ENCODE peak calls at places on chromosomes 2 and 18, in eight cellular contexts. Y is cardiac muscle cell, H is stomach, A is WTC11, T is left lung, C is GM13977, E is GM10248, W is endothelial cell. R is an unnamed sample.

GRCh38 chr18:6546229-6546628 is 131.5 kb upstream of the L3MBTL4 start:
- DNase-seq in H (no peak), E (no peak), W (no peak), T (no peak), A (no peak), C (no peak), Y (peak), R (no peak)

GRCh38 chr2:137857871-137858270 is 106.4 kb upstream of the HNMT start:
- DNase-seq in W (no peak), A (no peak), E (no peak), H (no peak), Y (no peak), T (no peak), C (no peak), R (no peak)

GRCh38 chr2:73902284-73902683 is 9.5 kb downstream of the ACTG2 start:
- DNase-seq in Y (no peak), C (no peak), H (no peak), A (no peak), E (no peak), T (no peak), W (no peak), R (no peak)

GRCh38 chr18:8257851-8258434 is 351.3 kb upstream of the RAB12 start:
- DNase-seq in A (no peak), H (no peak), Y (no peak), E (no peak), C (no peak), W (peak), T (no peak), R (no peak)

GRCh38 chr2:8120979-8121825 is 560.7 kb upstream of the ID2 start:
- DNase-seq in C (no peak), A (no peak), W (no peak), H (no peak), E (no peak), Y (peak), T (no peak), R (no peak)

GRCh38 chr2:83795777-83796176 is 663.3 kb downstream of the SUCLG1 start:
- DNase-seq in T (no peak), Y (no peak), A (no peak), C (no peak), H (no peak), W (no peak), E (no peak), R (no peak)

GRCh38 chr18:22167471-22168151 is 1.8 kb upstream of the GATA6 start:
- DNase-seq in Y (peak), E (no peak), A (peak), C (peak), W (peak), T (no peak), H (no peak), R (peak)

GRCh38 chr2:23988371-23988770 is 21.5 kb upstream of the MFSD2B start:
- DNase-seq in C (no peak), A (no peak), E (no peak), H (no peak), Y (no peak), W (no peak), T (no peak), R (no peak)

GRCh38 chr2:231545105-231545902 is 15.1 kb upstream of the NMUR1 start:
- DNase-seq in C (peak), Y (peak), T (peak), W (no peak), H (peak), A (no peak), E (peak), R (peak)

GRCh38 chr2:140416577-140416976 is 1636.4 kb upstream of the NXPH2 start:
- DNase-seq in A (no peak), H (no peak), W (no peak), T (no peak), C (no peak), E (no peak), Y (no peak), R (no peak)

GRCh38 chr2:216410550-216410949 is 1.7 kb upstream of the SMARCAL1 start:
- DNase-seq in Y (no peak), A (no peak), H (no peak), T (no peak), W (no peak), E (no peak), C (no peak), R (no peak)

GRCh38 chr2:216195565-216195978 is 86.4 kb downstream of the XRCC5 start:
- DNase-seq in W (no peak), E (no peak), A (no peak), H (no peak), T (no peak), C (no peak), Y (peak), R (no peak)

GRCh38 chr2:207885010-207885409 is 115.3 kb upstream of the FZD5 start:
- DNase-seq in W (no peak), Y (no peak), A (no peak), E (no peak), T (no peak), C (no peak), H (no peak), R (no peak)

GRCh38 chr2:237558918-237559645 is 7.3 kb upstream of the PRLH start:
- DNase-seq in A (no peak), T (no peak), W (no peak), C (no peak), Y (peak), E (no peak), H (peak), R (peak)

GRCh38 chr2:85018049-85018447 is 47.1 kb downstream of the KCMF1 start:
- DNase-seq in Y (no peak), A (no peak), C (no peak), T (no peak), W (no peak), E (no peak), H (no peak), R (no peak)

GRCh38 chr18:415047-415446 is 85.5 kb downstream of the COLEC12 start:
- DNase-seq in A (no peak), T (no peak), Y (no peak), C (no peak), H (no peak), W (no peak), E (no peak), R (no peak)
- TF ChIP-seq CTCF in A (no peak), T (no peak), Y (no peak), C (no peak), H (no peak), W (no peak), E (no peak), R (no peak)

DNA sequence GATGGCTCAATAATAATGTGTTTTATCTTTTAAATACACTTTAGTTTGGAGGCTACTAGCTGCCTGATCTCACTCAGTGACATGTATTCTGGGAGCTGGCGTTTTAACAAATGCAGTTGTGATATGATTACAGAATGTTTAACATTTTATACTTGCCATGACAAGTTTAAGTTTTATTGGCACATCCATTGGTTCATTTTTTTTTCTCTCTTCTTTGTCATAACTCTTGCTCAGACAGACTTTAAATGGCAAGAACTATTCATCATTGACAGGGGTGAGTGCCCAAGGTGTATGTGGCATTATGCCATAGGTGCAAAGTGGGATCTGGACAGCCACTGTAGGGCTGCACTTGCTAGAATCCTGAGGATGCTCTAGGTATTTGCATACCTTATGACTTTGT is 72.1 kb upstream of the MYL1 start:
- DNase-seq in C (no peak), Y (no peak), H (no peak), A (no peak), T (no peak), W (no peak), E (no peak), R (no peak)
- TF ChIP-seq CTCF in C (no peak), Y (no peak), H (no peak), A (no peak), T (no peak), W (no peak), E (no peak), R (no peak)

GRCh38 chr2:163157891-163158511 is 319.4 kb upstream of the KCNH7 start:
- DNase-seq in Y (peak), T (no peak), C (no peak), E (no peak), A (no peak), H (no peak), W (no peak), R (no peak)

GRCh38 chr2:163155925-163156324 is 317.4 kb upstream of the KCNH7 start:
- DNase-seq in T (no peak), E (no peak), Y (no peak), C (no peak), W (no peak), A (no peak), H (no peak), R (no peak)

GRCh38 chr2:163157411-163157810 is 318.8 kb upstream of the KCNH7 start:
- DNase-seq in W (no peak), H (no peak), T (no peak), A (no peak), C (no peak), E (no peak), Y (peak), R (no peak)

GRCh38 chr2:163155279-163155883 is 316.8 kb upstream of the KCNH7 start:
- DNase-seq in H (no peak), T (no peak), C (peak), A (no peak), E (peak), W (peak), Y (peak), R (no peak)
- TF ChIP-seq CTCF in H (peak), T (peak), C (peak), A (peak), E (peak), W (peak), Y (peak), R (no peak)

DNA sequence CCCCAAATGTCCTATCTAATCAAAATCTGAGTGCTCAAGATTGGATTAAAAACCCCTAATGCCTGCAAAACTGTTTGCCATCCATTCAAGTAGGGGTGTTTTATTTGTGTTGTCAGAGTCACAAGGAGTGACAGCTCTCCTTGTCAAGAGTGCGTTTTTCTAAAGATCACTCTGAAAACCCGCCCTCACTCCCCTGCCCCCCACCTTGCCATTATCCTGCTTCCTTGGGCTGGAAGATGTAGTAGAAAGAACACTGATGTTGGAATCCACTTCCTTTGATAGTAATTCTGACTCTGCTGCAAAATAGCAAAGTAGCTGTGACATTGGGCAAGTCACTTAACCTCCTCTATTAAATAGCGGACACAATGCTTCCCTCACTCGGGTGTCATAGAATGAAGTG is 155.6 kb downstream of the TSN start:
- DNase-seq in A (no peak), H (no peak), Y (no peak), C (no peak), T (no peak), E (no peak), W (no peak), R (no peak)
- TF ChIP-seq CTCF in A (no peak), H (no peak), Y (no peak), C (no peak), T (no peak), E (no peak), W (no peak), R (no peak)

GRCh38 chr2:48085888-48086287 is 179.6 kb upstream of the FBXO11 start:
- DNase-seq in E (no peak), W (no peak), H (no peak), A (no peak), C (no peak), Y (no peak), T (no peak), R (no peak)

GRCh38 chr2:48080534-48081316 is 174.4 kb upstream of the FBXO11 start:
- DNase-seq in Y (no peak), A (no peak), C (no peak), W (no peak), H (no peak), E (no peak), T (no peak), R (no peak)

DNA sequence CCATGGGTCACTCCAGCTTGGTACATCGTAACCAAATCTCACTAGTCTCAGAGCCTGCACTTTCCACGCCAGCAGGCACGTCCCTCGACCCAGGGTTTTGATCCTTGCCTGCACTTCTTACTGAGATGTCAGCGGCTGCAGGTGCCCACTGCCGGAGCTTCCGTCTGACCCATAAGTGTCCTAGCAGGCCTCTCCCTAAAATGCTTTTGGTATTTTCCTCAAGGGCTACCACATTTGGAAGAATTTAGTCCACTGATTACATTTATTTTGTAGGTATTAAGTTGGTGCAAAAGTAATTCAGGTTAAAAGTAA is 175.0 kb upstream of the FBXO11 start:
- DNase-seq in Y (no peak), E (no peak), T (no peak), H (no peak), W (no peak), C (no peak), A (no peak), R (no peak)
- TF ChIP-seq CTCF in Y (no peak), E (no peak), T (no peak), H (no peak), W (no peak), C (no peak), A (no peak), R (no peak)

DNA sequence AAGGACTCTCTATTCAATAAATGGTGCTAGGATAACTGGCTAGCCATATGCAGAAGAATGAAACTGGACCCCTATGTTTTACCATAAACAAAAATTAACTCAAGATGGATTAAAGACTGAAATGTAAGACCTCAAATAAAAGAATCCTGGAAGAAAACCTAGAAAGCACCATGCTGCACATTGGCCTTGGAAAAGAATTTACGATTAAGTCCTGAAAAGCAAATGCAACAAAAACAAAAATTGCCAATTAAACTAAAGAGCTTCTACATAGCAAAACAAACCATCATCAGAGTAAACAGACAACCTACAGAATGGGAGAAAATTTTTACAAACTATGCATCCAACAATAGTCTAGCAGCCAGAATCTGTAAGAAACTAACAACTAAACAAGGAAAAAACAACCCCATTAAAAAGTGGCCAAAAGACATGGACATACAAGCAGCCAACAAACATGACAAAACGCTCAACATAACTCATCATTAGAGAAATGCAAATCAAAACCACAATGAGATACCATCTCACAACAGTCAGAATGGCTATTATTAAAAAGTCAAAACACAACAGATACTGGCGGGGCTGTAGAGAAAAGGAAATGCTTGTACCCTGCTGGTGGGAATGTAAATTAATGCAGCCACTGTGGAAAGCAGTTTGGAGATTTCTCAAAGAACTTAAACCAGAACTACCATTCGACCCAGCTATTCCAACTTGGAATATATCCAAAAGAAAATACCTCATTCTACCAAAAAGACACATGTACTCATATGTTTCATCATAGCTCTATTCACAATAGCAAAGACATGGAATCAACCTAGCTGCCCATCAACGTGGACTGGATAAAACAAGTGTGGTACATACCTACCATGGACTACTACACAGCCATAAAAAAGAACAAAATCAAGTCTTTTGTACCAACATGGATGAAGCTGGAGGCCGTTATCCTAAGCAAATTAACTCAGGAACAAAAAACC is 30.6 kb downstream of the SEPTIN10 start:
- DNase-seq in Y (peak), H (no peak), C (no peak), E (no peak), A (no peak), T (no peak), W (no peak), R (no peak)
- TF ChIP-seq CTCF in Y (peak), H (no peak), C (no peak), E (no peak), A (no peak), T (no peak), W (peak), R (no peak)

DNA sequence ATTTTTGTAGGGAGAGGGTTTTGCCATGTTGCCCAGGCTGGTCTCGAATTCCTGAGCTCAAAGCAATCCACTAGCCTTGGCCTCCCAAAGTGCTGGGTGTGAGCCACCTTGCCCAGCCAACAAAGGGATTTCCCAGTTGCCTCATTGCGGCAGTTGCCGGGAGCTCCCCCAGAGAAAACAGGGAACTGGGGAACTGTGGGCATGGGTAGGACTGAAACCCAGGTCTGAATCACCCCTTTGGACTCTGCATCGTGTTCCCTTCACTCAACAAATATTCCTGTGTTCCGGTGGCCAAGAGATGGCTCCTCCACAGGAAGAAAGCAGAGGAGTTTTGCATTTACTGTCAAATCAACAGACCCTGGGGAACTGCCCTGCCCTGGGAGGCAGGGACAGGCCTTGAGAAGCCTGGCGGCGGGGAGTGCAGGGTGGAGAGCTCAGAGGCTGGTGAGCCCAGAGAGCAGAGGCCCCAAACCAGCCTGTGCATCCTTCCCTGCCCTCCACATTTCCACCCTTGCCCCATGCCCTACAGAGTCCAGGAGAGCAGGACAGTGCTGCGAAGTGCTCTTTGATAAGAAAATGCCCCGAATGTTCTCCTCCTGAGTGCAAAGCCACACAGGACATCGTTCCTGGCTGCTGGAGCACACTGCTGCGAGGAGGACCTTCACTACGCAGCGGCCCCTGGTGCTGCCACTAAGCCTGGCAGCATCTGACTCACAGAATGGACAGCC is 24.9 kb downstream of the MYO7B start:
- DNase-seq in Y (no peak), T (no peak), C (no peak), A (no peak), E (no peak), W (no peak), H (peak), R (no peak)
- TF ChIP-seq CTCF in Y (no peak), T (no peak), C (no peak), A (no peak), E (no peak), W (no peak), H (no peak), R (no peak)

GRCh38 chr18:69483574-69483973 is 82.9 kb downstream of the DOK6 start:
- DNase-seq in W (no peak), E (no peak), T (no peak), H (no peak), C (no peak), A (no peak), Y (no peak), R (no peak)

GRCh38 chr18:69480460-69480859 is 79.8 kb downstream of the DOK6 start:
- DNase-seq in E (no peak), C (no peak), W (no peak), H (no peak), A (no peak), T (no peak), Y (no peak), R (no peak)

GRCh38 chr18:69487488-69488394 is 87.1 kb downstream of the DOK6 start:
- DNase-seq in W (no peak), T (no peak), H (no peak), C (no peak), E (no peak), Y (no peak), A (no peak), R (no peak)

GRCh38 chr18:69490072-69490471 is 89.4 kb downstream of the DOK6 start:
- DNase-seq in W (no peak), T (no peak), Y (no peak), E (no peak), A (no peak), C (no peak), H (no peak), R (no peak)

DNA sequence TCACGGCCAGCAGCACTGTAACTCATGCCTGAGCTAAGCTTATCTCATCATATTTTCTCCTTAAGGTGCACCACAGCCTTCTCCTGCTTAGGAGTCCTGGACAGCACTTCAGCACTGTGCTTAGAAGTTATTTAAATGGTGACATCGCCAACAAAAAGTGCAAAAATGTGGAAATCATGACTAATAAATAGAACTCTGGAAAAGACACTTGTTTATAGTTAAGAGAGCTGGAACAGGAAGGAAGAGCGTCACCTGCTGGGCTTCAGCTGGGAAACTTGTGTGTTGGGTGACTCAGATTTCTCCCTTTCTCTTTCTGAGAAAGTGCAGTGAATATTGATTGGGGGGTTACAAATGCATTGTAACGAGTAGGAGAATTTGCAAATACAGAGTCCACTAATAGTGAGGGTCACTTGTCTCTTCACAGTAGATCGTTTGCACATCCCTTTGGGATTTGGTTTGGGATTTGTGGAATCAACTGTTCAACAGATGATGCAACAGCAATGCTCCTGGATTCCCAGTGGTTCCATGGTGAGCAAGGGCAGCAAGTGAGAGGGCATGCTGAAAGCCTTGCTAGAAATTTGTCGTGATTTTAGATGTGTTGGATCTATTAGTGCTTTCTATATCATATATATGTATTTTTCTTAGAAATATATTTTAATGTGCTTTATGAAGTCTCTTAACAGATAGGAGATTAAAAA is 84.2 kb downstream of the DOK6 start:
- DNase-seq in A (peak), T (no peak), H (no peak), E (no peak), Y (peak), C (no peak), W (no peak), R (no peak)
- TF ChIP-seq CTCF in A (no peak), T (no peak), H (no peak), E (no peak), Y (peak), C (no peak), W (no peak), R (no peak)

GRCh38 chr2:241658296-241658695 is 20.8 kb downstream of the ATG4B start:
- DNase-seq in H (no peak), W (no peak), A (no peak), E (no peak), C (no peak), T (no peak), Y (no peak), R (no peak)

GRCh38 chr2:241660593-241661213 is 23.2 kb downstream of the ATG4B start:
- DNase-seq in Y (no peak), C (no peak), A (no peak), E (no peak), H (no peak), T (peak), W (no peak), R (no peak)

GRCh38 chr2:241657851-241658254 is 20.4 kb downstream of the ATG4B start:
- DNase-seq in E (no peak), T (peak), Y (no peak), A (no peak), C (no peak), W (no peak), H (no peak), R (no peak)

GRCh38 chr2:241656190-241656741 is 18.8 kb downstream of the ATG4B start:
- DNase-seq in Y (no peak), C (no peak), H (no peak), T (peak), A (no peak), E (no peak), W (no peak), R (no peak)

GRCh38 chr2:241659150-241659739 is 21.8 kb downstream of the ATG4B start:
- DNase-seq in Y (peak), E (no peak), H (peak), C (no peak), A (peak), T (peak), W (peak), R (peak)
- TF ChIP-seq CTCF in Y (peak), E (peak), H (peak), C (peak), A (peak), T (no peak), W (peak), R (no peak)